ENCODE peak calls at places on chromosomes 4 and X, in six cellular contexts. W is CD8-positive, alpha-beta T cell; P is right lobe of liver; U is GM23248; T is ovary; N is neural progenitor cell. O is an unnamed sample. For H3K4me1, the result is how much of the 10 kb centered on the place peaks cover.

GRCh38 chrX:25523574-25523973 is 507.8 kb upstream of the ARX start:
- DNase-seq in W (no peak), P (no peak), U (peak), T (no peak), N (peak), O (peak)

GRCh38 chr4:149796381-149796780 is 19.3 kb downstream of the IQCM start:
- DNase-seq in W (no peak), P (no peak), U (peak), T (no peak), N (no peak), O (no peak)

GRCh38 chr4:85005865-85006377 is 39.4 kb upstream of the WDFY3 start:
- DNase-seq in W (no peak), P (no peak), U (peak), T (no peak), N (no peak), O (no peak)

GRCh38 chr4:85445058-85445639 is 29.8 kb upstream of the ARHGAP24 start:
- DNase-seq in W (no peak), P (no peak), U (no peak), T (no peak), N (no peak), O (no peak)

GRCh38 chrX:108224727-108225455 is 133.3 kb downstream of the ATG4A start:
- DNase-seq in W (no peak), P (no peak), U (peak), T (peak), N (peak), O (no peak)

GRCh38 chrX:17788439-17788838 is 51.1 kb downstream of the SCML1 start:
- DNase-seq in W (peak), P (no peak), U (peak), T (peak), N (peak), O (no peak)

GRCh38 chr4:108355523-108356208 is 186.9 kb upstream of the LEF1 start:
- DNase-seq in W (peak), P (no peak), U (no peak), T (no peak), N (no peak), O (peak)

GRCh38 chrX:87517571-87518141 is at the start of gene KLHL4:
- DNase-seq in W (no peak), P (no peak), U (peak), T (peak), N (peak), O (no peak)

GRCh38 chr4:108359936-108360681 is 191.4 kb upstream of the LEF1 start:
- DNase-seq in W (no peak), P (no peak), U (no peak), T (no peak), N (no peak), O (no peak)

GRCh38 chr4:16443504-16444088 is 217.3 kb upstream of the TAPT1 start:
- DNase-seq in W (no peak), P (no peak), U (peak), T (no peak), N (peak), O (peak)

GRCh38 chrX:10615931-10616780 is 4.2 kb downstream of the MID1 start:
- DNase-seq in W (no peak), P (no peak), U (peak), T (no peak), N (peak), O (no peak)

GRCh38 chrX:4484266-4484665 is 770.8 kb upstream of the PRKX start:
- DNase-seq in W (no peak), P (no peak), U (no peak), T (no peak), N (no peak), O (no peak)

DNA sequence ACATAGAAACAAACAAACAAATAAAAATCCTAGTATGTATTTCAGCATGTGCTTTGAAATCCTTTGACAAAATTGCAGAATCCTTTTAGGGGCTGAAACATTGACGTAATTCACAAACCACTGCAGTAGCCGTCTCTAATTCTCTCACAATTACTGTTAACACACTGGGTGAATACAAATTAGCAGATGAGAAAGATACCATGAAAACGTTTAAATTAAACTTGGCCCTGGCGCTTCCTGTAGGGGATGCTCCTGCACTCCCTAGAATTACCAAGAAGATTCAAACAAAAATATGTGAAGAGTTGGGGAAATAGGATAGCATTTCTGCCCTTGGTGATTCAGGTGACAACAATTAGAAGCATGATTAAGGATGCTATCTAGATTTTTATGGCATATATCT is 772.5 kb upstream of the PRKX start:
- DNase-seq in W (no peak), P (no peak), U (no peak), T (no peak), N (no peak), O (no peak)
- H3K4me1 ChIP-seq in W (under half), P (under half), U (under half), T (under half), N (under half), O (under half)

DNA sequence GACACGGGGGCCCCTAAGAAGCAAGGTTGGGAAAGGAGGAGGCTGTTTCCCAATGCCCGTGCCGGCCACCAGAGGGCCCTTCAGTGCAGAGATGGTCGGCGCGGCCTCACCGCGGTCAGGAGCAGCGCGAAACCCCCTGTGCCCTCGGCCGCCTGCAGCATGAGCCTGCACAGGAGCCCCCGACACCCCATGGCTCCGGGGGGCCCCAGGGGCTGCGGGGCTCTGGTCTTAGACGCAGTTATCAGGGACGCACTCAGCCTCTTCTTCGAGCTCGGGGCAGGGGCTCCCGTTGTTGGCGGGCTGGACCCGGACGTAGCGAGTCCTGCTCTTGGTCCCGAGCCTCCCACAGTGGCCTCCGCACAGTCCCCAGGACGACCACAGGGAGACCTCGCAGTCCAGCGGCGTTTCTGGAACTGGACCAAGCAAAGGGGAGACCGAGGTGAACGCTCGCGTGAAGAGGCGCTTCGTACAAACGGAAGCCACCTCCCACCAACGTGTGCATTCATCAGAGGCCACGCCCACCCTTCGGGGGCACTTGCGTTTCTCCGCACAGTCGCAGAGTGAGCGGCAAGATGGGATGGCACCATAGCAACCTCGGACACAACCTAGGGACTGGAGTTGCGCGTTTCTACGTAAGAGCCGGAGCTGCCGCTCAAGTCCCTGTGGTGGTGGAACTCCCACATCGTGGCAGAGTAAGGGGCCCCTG is 5.0 kb downstream of the SPON2 start:
- DNase-seq in W (peak), P (peak), U (peak), T (peak), N (peak), O (peak)
- H3K4me3 ChIP-seq in W (peak), P (peak), U (peak), T (peak), N (peak), O (peak)

GRCh38 chr4:1972414-1972813 is 36.4 kb downstream of the NELFA start:
- DNase-seq in W (no peak), P (peak), U (no peak), T (peak), N (no peak), O (no peak)
- H3K27ac ChIP-seq in W (no peak), P (no peak), U (no peak), T (no peak), N (no peak), O (no peak)

DNA sequence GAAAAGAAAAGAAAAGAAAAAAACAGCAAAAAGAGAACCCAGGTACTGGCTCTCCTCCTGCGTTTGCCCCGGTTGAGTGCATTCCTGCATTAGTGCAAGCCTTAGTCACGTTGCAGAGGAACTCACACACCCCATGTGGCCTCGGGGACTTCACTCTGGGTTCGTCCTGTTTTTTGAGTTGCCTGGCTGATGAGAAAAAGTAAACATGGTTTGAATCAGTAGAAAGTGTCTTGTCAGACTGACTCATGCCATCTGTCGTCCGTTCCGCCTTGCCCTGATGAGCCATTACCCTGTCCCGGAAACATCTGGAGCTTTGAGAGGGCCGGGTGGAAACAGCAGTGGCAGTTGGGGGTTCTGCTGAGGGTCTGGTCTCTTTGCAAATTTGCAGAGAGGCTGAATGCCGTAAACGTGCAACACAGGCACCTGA is 16.3 kb downstream of the CD99 start:
- DNase-seq in W (peak), P (peak), U (peak), T (no peak), N (peak), O (peak)
- H3K4me1 ChIP-seq in W (half or more), P (under half), U (half or more), T (under half), N (under half), O (half or more)

GRCh38 chr4:158171456-158171790 is 1.4 kb downstream of the GASK1B start:
- DNase-seq in W (no peak), P (no peak), U (no peak), T (no peak), N (no peak), O (no peak)
- H3K4me3 ChIP-seq in W (no peak), P (peak), U (peak), T (peak), N (no peak), O (no peak)

GRCh38 chr4:25161599-25161960 is 1.3 kb upstream of the SEPSECS start:
- DNase-seq in W (no peak), P (no peak), U (peak), T (no peak), N (no peak), O (no peak)
- H3K27ac ChIP-seq in W (no peak), P (peak), U (peak), T (peak), N (no peak), O (peak)

DNA sequence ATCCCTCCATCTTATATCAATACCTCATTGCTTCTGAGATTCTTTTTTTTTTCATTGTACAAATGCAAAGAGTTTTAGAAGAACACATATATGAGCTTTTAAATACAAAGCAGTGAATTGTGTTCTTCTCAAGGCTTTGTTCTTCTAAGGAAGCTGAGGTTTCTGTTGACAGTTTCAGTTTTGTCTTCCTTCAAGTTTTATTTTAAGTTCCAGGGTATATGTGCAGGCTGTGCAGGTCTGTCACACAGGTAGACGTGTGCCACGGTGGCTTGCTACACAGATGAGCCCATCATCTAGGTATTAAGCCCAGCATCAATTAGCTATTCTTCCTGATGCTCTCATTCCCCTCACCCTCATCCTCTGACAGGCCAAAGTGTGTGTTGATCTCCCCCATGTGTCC is 201.2 kb upstream of the DIPK2B start:
- DNase-seq in W (no peak), P (no peak), U (no peak), T (no peak), N (no peak), O (no peak)
- H3K4me1 ChIP-seq in W (under half), P (under half), U (under half), T (under half), N (under half), O (under half)

GRCh38 chr4:13545394-13545808 is 1.1 kb upstream of the NKX3-2 start:
- DNase-seq in W (no peak), P (no peak), U (no peak), T (no peak), N (no peak), O (no peak)
- H3K4me3 ChIP-seq in W (peak), P (no peak), U (peak), T (peak), N (peak), O (peak)

O was measured in CD4-positive, CD25-positive, alpha-beta regulatory T cell.